ENCODE peak calls at places on chromosomes 4 and X, in four cellular contexts. O, Q, T and V are unnamed samples.
A peak's percentile ranks its signal among the peaks of the same experiment; 100 is the strongest.

GRCh38 chrX:1531106-1531890 is 5.7 kb downstream of the P2RY8 start:
- DNase-seq in T (no peak), O (no peak), Q (no peak), V (peak; percentile 36)

GRCh38 chr4:138977525-138977924 is 38.1 kb upstream of the NOCT start:
- DNase-seq in T (no peak), Q (peak; percentile 48), O (no peak), V (no peak)

GRCh38 chrX:142680038-142680437 is 345.7 kb upstream of the SPANXN4 start:
- DNase-seq in Q (no peak), T (no peak), O (no peak), V (no peak)

GRCh38 chr4:81758865-81759264 is 287.2 kb upstream of the RASGEF1B start:
- DNase-seq in O (no peak), Q (no peak), T (no peak), V (no peak)

GRCh38 chrX:39653656-39654055 is 444.1 kb downstream of the BCOR start:
- DNase-seq in Q (no peak), T (no peak), O (no peak), V (peak; percentile 45)

GRCh38 chr4:52572936-52573485 is 86.1 kb downstream of the USP46 start:
- DNase-seq in O (no peak), Q (no peak), T (no peak), V (no peak)

GRCh38 chr4:16508968-16509367 is 282.7 kb upstream of the TAPT1 start:
- DNase-seq in Q (no peak), O (no peak), T (peak; percentile 23), V (no peak)

GRCh38 chr4:183825346-183825745 is 79.8 kb upstream of the STOX2 start:
- DNase-seq in Q (no peak), O (no peak), T (no peak), V (no peak)

GRCh38 chrX:10239611-10240064 is 82.9 kb downstream of the CLCN4 start:
- DNase-seq in Q (no peak), T (no peak), O (no peak), V (no peak)

GRCh38 chrX:104318330-104319009 is 63.7 kb upstream of the ESX1 start:
- DNase-seq in T (no peak), O (no peak), Q (no peak), V (no peak)

GRCh38 chr4:84499065-84499982 is at the start of gene NKX6-1:
- DNase-seq in O (peak; percentile 92), Q (no peak), T (no peak), V (peak; percentile 93)

GRCh38 chr4:20960291-20960690 is 260.0 kb downstream of the PACRGL start:
- DNase-seq in T (no peak), O (no peak), Q (no peak), V (no peak)

GRCh38 chr4:119543794-119544193 is 84.8 kb downstream of the PDE5A start:
- DNase-seq in O (no peak), Q (no peak), T (no peak), V (no peak)

GRCh38 chr4:48439988-48440387 is 43.2 kb upstream of the SLC10A4 start:
- DNase-seq in O (no peak), Q (no peak), T (no peak), V (no peak)

GRCh38 chr4:124711469-124712416 is 789 bp downstream of the ANKRD50 start:
- DNase-seq in T (peak; percentile 77), Q (no peak), O (peak; percentile 88), V (peak; percentile 80)

GRCh38 chr4:37439809-37440518 is 195.4 kb downstream of the NWD2 start:
- DNase-seq in T (no peak), Q (no peak), O (no peak), V (no peak)

GRCh38 chr4:8703857-8704495 is 111.4 kb downstream of the CPZ start:
- DNase-seq in T (no peak), Q (no peak), O (no peak), V (peak; percentile 42)

GRCh38 chr4:7411896-7412585 is 22.7 kb downstream of the PSAPL1 start:
- DNase-seq in T (no peak), Q (no peak), O (peak; percentile 52), V (no peak)

GRCh38 chr4:30903493-30903892 is 183.3 kb downstream of the PCDH7 start:
- DNase-seq in T (no peak), Q (no peak), O (no peak), V (no peak)

GRCh38 chr4:70114091-70114490 is 39.9 kb upstream of the PRR27 start:
- DNase-seq in Q (no peak), T (no peak), O (no peak), V (no peak)

GRCh38 chr4:17736484-17736883 is 44.9 kb downstream of the FAM184B start:
- DNase-seq in Q (no peak), O (no peak), T (no peak), V (no peak)

GRCh38 chr4:174524242-174524641 is 2.0 kb upstream of the HPGD start:
- DNase-seq in T (peak; percentile 63), Q (no peak), O (no peak), V (no peak)

GRCh38 chr4:118586357-118586790 is 98.8 kb upstream of the METTL14 start:
- DNase-seq in Q (no peak), O (no peak), T (peak; percentile 45), V (no peak)

GRCh38 chrX:1246816-1247215 is 21.8 kb upstream of the CSF2RA start:
- DNase-seq in Q (peak; percentile 57), O (peak; percentile 44), T (peak; percentile 60), V (no peak)

GRCh38 chr4:95548738-95549245 is at the start of gene UNC5C:
- DNase-seq in Q (no peak), O (peak; percentile 82), T (no peak), V (peak; percentile 73)

GRCh38 chrX:31223817-31224216 is 152.0 kb upstream of the FTHL17 start:
- DNase-seq in Q (no peak), O (no peak), T (peak; percentile 6), V (no peak)

GRCh38 chrX:101078716-101079115 is at the start of gene TMEM35A:
- DNase-seq in O (peak; percentile 54), T (no peak), Q (no peak), V (peak; percentile 49)

GRCh38 chrX:101080326-101080725 is 1.6 kb downstream of the TMEM35A start:
- DNase-seq in T (no peak), Q (no peak), O (no peak), V (no peak)

GRCh38 chrX:101079223-101079622 is 544 bp downstream of the TMEM35A start:
- DNase-seq in Q (no peak), T (no peak), O (no peak), V (peak; percentile 43)

GRCh38 chrX:101081257-101081656 is 2.6 kb downstream of the TMEM35A start:
- DNase-seq in O (no peak), T (no peak), Q (no peak), V (no peak)

DNA sequence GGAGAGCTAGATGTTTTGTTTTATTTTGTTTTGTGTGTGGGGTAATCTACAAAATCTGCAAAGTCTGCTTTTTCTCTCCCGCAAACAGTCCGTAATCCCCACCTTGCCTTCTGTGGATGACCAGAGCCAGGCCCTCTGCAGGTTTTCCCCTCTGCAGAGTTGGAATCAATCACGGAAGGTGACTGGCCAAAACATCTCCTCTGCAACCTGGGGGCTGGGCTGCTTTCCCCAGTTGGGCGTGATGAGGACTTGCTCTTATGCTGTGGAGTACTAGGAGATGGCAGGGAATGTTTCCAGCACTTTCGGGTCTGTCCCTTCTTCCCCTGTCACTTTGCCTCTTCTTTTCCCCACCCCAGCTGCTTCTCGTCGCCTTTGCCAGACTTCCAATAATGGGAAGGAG is 1.1 kb downstream of the TMEM35A start:
- DNase-seq in Q (no peak), T (no peak), O (no peak), V (no peak)
- TF ChIP-seq NRF1 in Q (no peak), T (no peak), O (no peak), V (no peak)

GRCh38 chr4:76920715-76921114 is 22.8 kb upstream of the SOWAHB start:
- DNase-seq in O (no peak), T (no peak), Q (no peak), V (no peak)

GRCh38 chr4:76926841-76927240 is 22.7 kb upstream of the SEPTIN11 start:
- DNase-seq in T (no peak), Q (no peak), O (no peak), V (no peak)

DNA sequence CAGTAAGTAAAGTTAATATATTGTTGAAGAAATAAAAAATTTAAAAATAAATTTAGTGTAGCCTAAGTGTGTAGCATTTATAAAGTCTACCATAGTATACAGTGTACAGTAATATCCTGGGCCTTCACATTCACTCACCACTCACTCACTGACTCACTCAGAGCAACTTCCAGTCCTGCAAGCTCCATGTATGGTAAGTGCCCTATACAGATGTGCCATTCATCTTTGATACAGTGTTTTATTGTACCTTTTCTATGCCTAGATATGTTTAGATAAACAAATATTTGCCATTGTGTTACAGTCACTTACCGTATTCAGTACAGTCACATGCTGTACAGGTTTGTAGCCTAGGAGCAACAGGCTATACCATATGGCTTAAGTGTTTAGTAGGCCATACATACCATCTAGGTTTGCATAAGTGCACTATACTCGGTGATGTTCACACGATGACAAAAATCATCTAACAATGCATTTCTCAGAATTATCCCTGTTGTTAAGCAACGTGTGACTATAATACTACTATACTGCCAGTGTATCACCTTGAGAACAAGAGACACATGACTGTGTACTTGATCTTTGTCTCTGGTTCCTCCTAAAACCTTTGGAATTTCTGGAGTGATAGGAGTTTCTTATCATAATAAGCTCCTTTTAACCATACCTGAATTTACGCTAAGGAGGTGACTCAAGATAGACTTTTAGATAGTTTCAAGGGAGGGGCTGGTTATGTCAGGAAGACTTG is 25.8 kb upstream of the SEPTIN11 start:
- DNase-seq in O (no peak), T (no peak), Q (no peak), V (no peak)
- TF ChIP-seq NRF1 in O (no peak), T (no peak), Q (no peak), V (no peak)

GRCh38 chrX:130028196-130028595 is 45.8 kb downstream of the BCORL1 start:
- DNase-seq in Q (no peak), T (peak; percentile 66), O (peak; percentile 49), V (peak; percentile 65)
- TF ChIP-seq NRF1 in Q (no peak), T (no peak), O (no peak), V (no peak)

GRCh38 chr4:185305979-185306442 is 89.7 kb downstream of the LRP2BP start:
- DNase-seq in Q (no peak), O (no peak), T (no peak), V (no peak)

GRCh38 chr4:185304944-185305690 is 90.6 kb downstream of the LRP2BP start:
- DNase-seq in T (peak; percentile 52), Q (peak; percentile 68), O (peak; percentile 28), V (peak; percentile 57)

GRCh38 chr4:185304541-185304940 is 91.2 kb downstream of the LRP2BP start:
- DNase-seq in T (no peak), Q (no peak), O (no peak), V (no peak)

GRCh38 chr4:185309770-185310169 is 86.0 kb downstream of the LRP2BP start:
- DNase-seq in Q (peak; percentile 78), T (no peak), O (no peak), V (no peak)

DNA sequence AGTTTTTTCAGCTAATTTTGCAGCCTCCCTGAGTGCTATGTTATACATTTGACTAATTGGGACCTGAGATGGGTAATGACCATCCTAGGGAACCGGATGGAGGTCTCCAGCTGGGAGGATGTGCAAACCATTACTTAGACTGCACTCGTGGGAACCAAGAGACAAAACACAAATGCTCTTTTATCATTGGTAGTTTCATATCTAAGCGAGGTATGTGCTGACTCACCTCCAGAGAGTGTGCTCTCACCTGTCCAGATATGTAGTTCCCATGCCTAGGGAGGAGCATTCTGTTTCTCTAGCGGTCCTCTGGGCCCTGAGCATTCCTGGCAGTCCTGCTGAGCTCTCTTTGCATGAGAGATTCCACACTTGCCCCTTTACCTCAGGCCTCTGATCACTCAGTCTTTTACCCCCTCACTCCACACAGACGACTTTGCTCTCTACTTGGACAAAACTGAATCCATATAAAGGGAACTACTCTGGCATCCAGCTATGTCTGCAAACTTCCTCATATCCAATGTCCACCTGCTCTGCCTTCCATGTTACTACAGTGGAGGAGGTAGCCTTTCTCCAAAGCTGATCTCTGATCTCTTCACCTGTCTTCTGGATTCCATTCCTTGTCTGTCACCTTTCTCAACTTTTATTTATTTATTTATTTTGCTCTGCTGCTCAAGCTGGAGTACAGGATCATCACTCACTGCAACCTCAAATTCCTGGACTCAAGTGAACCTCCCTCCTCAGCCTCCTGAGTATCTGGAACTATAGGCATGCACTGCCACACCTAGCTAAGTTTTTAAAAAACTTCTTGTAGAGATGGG is 88.4 kb downstream of the LRP2BP start:
- DNase-seq in Q (peak; percentile 97), O (no peak), T (no peak), V (no peak)
- TF ChIP-seq NRF1 in Q (no peak), O (no peak), T (no peak), V (no peak)